ENCODE peak calls at places on chromosomes 1 and 21, in four cellular contexts. W is RPMI7951, L is ELF-1, M is NCI-H1417. H is an unnamed sample.

GRCh38 chr1:150552692-150553278 is 3.6 kb downstream of the ADAMTSL4 start:
- DNase-seq in M (no peak), W (no peak), L (no peak), H (no peak)

GRCh38 chr1:158248122-158248521 is 6.1 kb upstream of the CD1A start:
- DNase-seq in L (no peak), M (no peak), W (peak), H (no peak)

GRCh38 chr1:159881930-159882839 is 17.8 kb downstream of the CFAP45 start:
- DNase-seq in L (no peak), M (peak), W (peak), H (peak)

GRCh38 chr1:225700889-225701465 is 48.1 kb upstream of the ENAH start:
- DNase-seq in W (peak), M (no peak), L (no peak), H (peak)

GRCh38 chr21:17370750-17371325 is 142.0 kb upstream of the CXADR start:
- DNase-seq in M (no peak), L (no peak), W (no peak), H (no peak)

GRCh38 chr1:168468042-168468809 is 75.6 kb downstream of the XCL2 start:
- DNase-seq in L (no peak), M (no peak), W (peak), H (peak)

GRCh38 chr21:44421901-44422840 is 33.1 kb upstream of the LRRC3 start:
- DNase-seq in L (no peak), M (no peak), W (no peak), H (no peak)

GRCh38 chr21:22795644-22796043 is 1797.4 kb downstream of the NCAM2 start:
- DNase-seq in L (no peak), W (peak), M (no peak), H (no peak)

GRCh38 chr1:150111670-150112069 is 38.0 kb upstream of the PLEKHO1 start:
- DNase-seq in L (no peak), M (no peak), W (no peak), H (no peak)

GRCh38 chr1:206685256-206685748 is 597 bp downstream of the MAPKAPK2 start:
- DNase-seq in M (peak), L (no peak), W (no peak), H (peak)

GRCh38 chr1:80214888-80215540 is 1208.5 kb upstream of the ADGRL4 start:
- DNase-seq in W (no peak), L (no peak), M (no peak), H (no peak)

GRCh38 chr1:26075421-26076144 is 8.2 kb upstream of the TRIM63 start:
- DNase-seq in M (no peak), W (no peak), L (no peak), H (no peak)

GRCh38 chr1:154945962-154946850 is 9.7 kb upstream of the PMVK start:
- DNase-seq in L (no peak), M (no peak), W (no peak), H (no peak)

GRCh38 chr1:55980574-55980973 is 598.8 kb downstream of the PLPP3 start:
- DNase-seq in L (no peak), M (no peak), W (no peak), H (peak)

GRCh38 chr1:226658538-226659125 is 80.5 kb downstream of the ITPKB start:
- DNase-seq in M (no peak), W (no peak), L (no peak), H (no peak)

GRCh38 chr1:7824701-7825100 is 28.2 kb downstream of the UTS2 start:
- DNase-seq in M (no peak), W (no peak), L (peak), H (no peak)

GRCh38 chr1:30820249-30820648 is 62.7 kb upstream of the LAPTM5 start:
- DNase-seq in L (no peak), M (no peak), W (no peak), H (no peak)

GRCh38 chr1:189654906-189655305 is 822.8 kb downstream of the BRINP3 start:
- DNase-seq in W (no peak), L (no peak), M (no peak), H (peak)

GRCh38 chr1:1110561-1110971 is 5.3 kb downstream of the C1orf159 start:
- DNase-seq in W (no peak), M (no peak), L (no peak), H (no peak)

GRCh38 chr1:86441581-86441980 is 17.6 kb downstream of the CLCA2 start:
- DNase-seq in L (no peak), M (peak), W (no peak), H (no peak)

GRCh38 chr1:233909195-233909594 is 4.7 kb downstream of the SLC35F3 start:
- DNase-seq in M (no peak), L (no peak), W (peak), H (no peak)

GRCh38 chr1:89483010-89483756 is 41.4 kb upstream of the LRRC8B start:
- DNase-seq in M (peak), W (peak), L (peak), H (peak)

GRCh38 chr1:182348916-182349747 is 42.5 kb downstream of the GLUL start:
- DNase-seq in W (no peak), L (no peak), M (no peak), H (peak)

GRCh38 chr1:33060579-33061083 is 20.3 kb upstream of the AZIN2 start:
- DNase-seq in M (no peak), W (peak), L (peak), H (peak)

H was measured in adipocyte.